ENCODE peak calls at places on chromosomes 4 and X, in nine cellular contexts. X is ecto neural progenitor cell, L is iPS-NIHi11, V is Right ventricle myocardium inferior, I is naive B cell, H is dermis microvascular lymphatic vessel endothelial cell, G is astrocyte of the spinal cord, F is LoVo, Z is hypothalamus. U is an unnamed sample.
A peak's percentile ranks its signal among the peaks of the same experiment; 100 is the strongest.

GRCh38 chrX:68061206-68061535 is 372.1 kb downstream of the OPHN1 start:
- DNase-seq in Z (no peak), F (no peak), L (no peak), V (no peak), I (no peak), H (no peak), X (no peak), G (no peak), U (no peak)

GRCh38 chrX:153933751-153934472 is 925 bp downstream of the NAA10 start:
- DNase-seq in I (no peak), X (no peak), L (no peak), V (no peak), H (no peak), Z (no peak), F (no peak), G (no peak), U (no peak)

GRCh38 chr4:88757776-88758175 is 60.1 kb upstream of the NAP1L5 start:
- DNase-seq in I (no peak), H (no peak), L (no peak), Z (no peak), V (no peak), G (no peak), F (no peak), X (no peak), U (no peak)

GRCh38 chr4:165368114-165368513 is 10.7 kb upstream of the CPE start:
- DNase-seq in I (no peak), V (no peak), G (no peak), Z (no peak), H (no peak), X (no peak), F (no peak), L (peak; percentile 55), U (no peak)

GRCh38 chrX:101993335-101993734 is 61.5 kb upstream of the ZMAT1 start:
- DNase-seq in F (no peak), G (no peak), Z (no peak), L (no peak), X (no peak), H (no peak), I (no peak), V (no peak), U (no peak)

GRCh38 chr4:85147481-85148076 is 181.1 kb upstream of the WDFY3 start:
- DNase-seq in V (peak; percentile 84), X (no peak), H (peak; percentile 29), F (peak; percentile 64), I (peak; percentile 58), L (peak; percentile 55), G (peak; percentile 73), Z (peak; percentile 42), U (peak; percentile 6)

GRCh38 chr4:109365944-109366343 is 63.5 kb upstream of the COL25A1 start:
- DNase-seq in I (no peak), H (no peak), V (no peak), G (no peak), F (no peak), L (no peak), X (no peak), Z (no peak), U (no peak)

GRCh38 chr4:7101692-7102515 is 34.0 kb upstream of the GRPEL1 start:
- DNase-seq in V (peak; percentile 81), F (peak; percentile 68), I (peak; percentile 34), Z (peak; percentile 80), X (peak; percentile 85), G (peak; percentile 61), L (peak; percentile 82), H (no peak), U (peak; percentile 24)

GRCh38 chr4:6668391-6668790 is 25.3 kb upstream of the S100P start:
- DNase-seq in G (no peak), F (no peak), V (no peak), L (no peak), H (no peak), I (no peak), Z (no peak), X (no peak), U (peak; percentile 34)

GRCh38 chrX:95318882-95319281 is 1365.8 kb upstream of the DIAPH2 start:
- DNase-seq in V (no peak), X (no peak), Z (no peak), H (no peak), L (peak; percentile 48), G (no peak), I (no peak), F (no peak), U (no peak)

GRCh38 chrX:146241902-146242301 is 424.3 kb downstream of the SLITRK2 start:
- DNase-seq in H (no peak), F (no peak), X (no peak), V (no peak), G (no peak), L (no peak), Z (no peak), I (no peak), U (no peak)

GRCh38 chrX:71372388-71372787 is 6.2 kb downstream of the TAF1 start:
- DNase-seq in L (no peak), Z (no peak), H (no peak), X (no peak), V (no peak), G (no peak), I (no peak), F (no peak), U (no peak)

GRCh38 chr4:90328558-90328957 is 201.4 kb downstream of the CCSER1 start:
- DNase-seq in L (peak; percentile 8), G (peak; percentile 27), V (peak; percentile 62), F (no peak), X (peak; percentile 58), I (no peak), H (no peak), Z (no peak), U (no peak)

GRCh38 chrX:9272166-9272565 is 192.7 kb upstream of the TBL1X start:
- DNase-seq in X (no peak), L (no peak), Z (no peak), I (no peak), H (no peak), F (no peak), G (no peak), V (no peak), U (no peak)

GRCh38 chr4:80295841-80296240 is 29.4 kb downstream of the FGF5 start:
- DNase-seq in V (no peak), H (no peak), I (no peak), L (no peak), Z (no peak), X (no peak), F (no peak), G (no peak), U (no peak)

GRCh38 chr4:950136-951020 is 18.1 kb downstream of the TMEM175 start:
- DNase-seq in H (no peak), I (no peak), Z (no peak), G (no peak), F (no peak), V (peak; percentile 30), L (no peak), X (peak; percentile 39), U (no peak)

GRCh38 chr4:101141855-101142254 is 205.5 kb downstream of the PPP3CA start:
- DNase-seq in G (no peak), X (no peak), L (no peak), Z (no peak), I (no peak), F (no peak), V (no peak), H (no peak), U (no peak)

GRCh38 chr4:70505152-70505748 is 13.1 kb upstream of the AMTN start:
- DNase-seq in V (peak; percentile 65), F (peak; percentile 54), H (peak; percentile 21), I (peak; percentile 28), L (peak; percentile 61), Z (peak; percentile 57), G (peak; percentile 45), X (peak; percentile 67), U (peak; percentile 7)

GRCh38 chr4:121243476-121243875 is 79.4 kb upstream of the TNIP3 start:
- DNase-seq in H (no peak), X (no peak), V (no peak), Z (no peak), F (no peak), I (no peak), G (no peak), L (no peak), U (no peak)

GRCh38 chr4:85790582-85790981 is 315.6 kb downstream of the ARHGAP24 start:
- DNase-seq in G (peak; percentile 61), I (no peak), Z (no peak), L (no peak), V (no peak), X (no peak), H (no peak), F (no peak), U (no peak)

GRCh38 chrX:29487214-29487613 is 728.1 kb upstream of the MAGEB2 start:
- DNase-seq in X (no peak), I (no peak), Z (no peak), F (no peak), H (no peak), G (no peak), L (no peak), V (no peak), U (no peak)

GRCh38 chr4:54539500-54540029 is 118.2 kb upstream of the KIT start:
- DNase-seq in L (peak; percentile 79), G (peak; percentile 37), F (peak; percentile 30), H (peak; percentile 4), I (no peak), X (peak; percentile 92), Z (peak; percentile 16), V (peak; percentile 76), U (no peak)

GRCh38 chr4:185966997-185967775 is 101.8 kb upstream of the TLR3 start:
- DNase-seq in I (no peak), F (peak; percentile 11), G (peak; percentile 22), V (no peak), H (no peak), X (no peak), Z (no peak), L (no peak), U (no peak)

GRCh38 chr4:89733936-89734335 is 103.0 kb downstream of the SNCA start:
- DNase-seq in X (no peak), L (no peak), F (no peak), H (no peak), G (no peak), I (no peak), V (no peak), Z (no peak), U (no peak)

GRCh38 chr4:23904639-23905061 is 14.8 kb upstream of the PPARGC1A start:
- DNase-seq in G (no peak), V (no peak), H (no peak), Z (peak; percentile 36), L (no peak), X (no peak), F (no peak), I (no peak), U (no peak)

GRCh38 chrX:21955398-21956189 is 15.1 kb downstream of the SMS start:
- DNase-seq in V (no peak), L (no peak), F (no peak), G (no peak), Z (no peak), H (no peak), I (no peak), X (no peak), U (no peak)

GRCh38 chr4:127229866-127230608 is 402.7 kb upstream of the INTU start:
- DNase-seq in Z (no peak), G (no peak), X (no peak), I (no peak), L (no peak), V (no peak), F (no peak), H (no peak), U (no peak)

GRCh38 chr4:82898322-82899243 is 2.0 kb upstream of the THAP9 start:
- DNase-seq in Z (no peak), V (no peak), X (no peak), H (no peak), G (peak; percentile 88), F (peak; percentile 75), L (no peak), I (no peak), U (peak; percentile 63)

GRCh38 chr4:76896731-76897521 is 1.0 kb downstream of the SOWAHB start:
- DNase-seq in L (peak; percentile 62), F (peak; percentile 32), H (no peak), I (no peak), X (peak; percentile 75), G (peak; percentile 22), Z (no peak), V (peak; percentile 56), U (no peak)

GRCh38 chr4:124745988-124746801 is 33.7 kb upstream of the ANKRD50 start:
- DNase-seq in L (no peak), H (no peak), I (no peak), F (no peak), G (no peak), X (no peak), Z (no peak), V (no peak), U (no peak)

GRCh38 chr4:118682928-118683327 is 2.3 kb upstream of the METTL14 start:
- DNase-seq in I (no peak), X (no peak), L (peak; percentile 28), V (no peak), H (no peak), G (peak; percentile 14), F (peak; percentile 25), Z (no peak), U (peak; percentile 1)

U was measured in AG04450.